ENCODE peak calls at places on chromosomes 1 and 21, in eight cellular contexts. U, C, V, L, F, T, E and X are unnamed samples.

GRCh38 chr1:89721351-89721750 is 88.4 kb downstream of the LRRC8C start:
- DNase-seq in U (no peak), C (no peak), V (peak), L (peak), F (peak), T (peak), E (no peak), X (no peak)

GRCh38 chr1:24600551-24600950 is 42.6 kb upstream of the SRRM1 start:
- DNase-seq in U (no peak), C (no peak), V (no peak), L (no peak), F (no peak), T (no peak), E (no peak), X (no peak)

GRCh38 chr1:238581332-238581731 is 690.6 kb upstream of the ZP4 start:
- DNase-seq in U (no peak), C (no peak), V (no peak), L (no peak), F (no peak), T (no peak), E (no peak), X (no peak)

GRCh38 chr21:38179504-38179900 is 77.3 kb upstream of the KCNJ15 start:
- DNase-seq in U (no peak), C (no peak), V (no peak), L (no peak), F (no peak), T (no peak), E (no peak), X (no peak)

GRCh38 chr1:231663211-231663792 is 36.7 kb downstream of the DISC1 start:
- DNase-seq in U (no peak), C (no peak), V (no peak), L (no peak), F (peak), T (peak), E (no peak), X (no peak)

GRCh38 chr1:205450448-205450847 is 5.4 kb downstream of the BLACAT1 start:
- DNase-seq in U (no peak), C (no peak), V (no peak), L (no peak), F (no peak), T (no peak), E (no peak), X (no peak)

GRCh38 chr1:54487571-54488050 is 60.4 kb upstream of the ACOT11 start:
- DNase-seq in U (no peak), C (no peak), V (no peak), L (no peak), F (no peak), T (no peak), E (peak), X (no peak)

GRCh38 chr1:164588388-164589341 is 29.7 kb downstream of the PBX1 start:
- DNase-seq in U (no peak), C (peak), V (peak), L (no peak), F (peak), T (peak), E (peak), X (peak)

GRCh38 chr1:40593449-40594186 is 62.2 kb downstream of the ZNF684 start:
- DNase-seq in U (no peak), C (no peak), V (no peak), L (peak), F (peak), T (peak), E (no peak), X (no peak)

GRCh38 chr1:36345353-36345752 is 21.9 kb upstream of the EVA1B start:
- DNase-seq in U (no peak), C (no peak), V (no peak), L (no peak), F (no peak), T (no peak), E (no peak), X (no peak)

GRCh38 chr1:162649606-162650005 is 17.3 kb downstream of the DDR2 start:
- DNase-seq in U (no peak), C (no peak), V (no peak), L (no peak), F (no peak), T (no peak), E (no peak), X (no peak)

GRCh38 chr1:36908096-36908495 is 126.2 kb downstream of the GRIK3 start:
- DNase-seq in U (no peak), C (no peak), V (no peak), L (no peak), F (no peak), T (no peak), E (no peak), X (no peak)

GRCh38 chr1:32741417-32742131 is 39.0 kb upstream of the SYNC start:
- DNase-seq in U (peak), C (peak), V (no peak), L (no peak), F (no peak), T (no peak), E (peak), X (no peak)

GRCh38 chr1:248847956-248848561 is 10.0 kb downstream of the ZNF672 start:
- DNase-seq in U (no peak), C (no peak), V (no peak), L (no peak), F (no peak), T (no peak), E (peak), X (no peak)

GRCh38 chr21:41361053-41361785 is 608 bp upstream of the MX2 start:
- DNase-seq in U (no peak), C (no peak), V (no peak), L (no peak), F (no peak), T (peak), E (no peak), X (no peak)

GRCh38 chr1:24149854-24150227 is 6.9 kb upstream of the IL22RA1 start:
- DNase-seq in U (no peak), C (no peak), V (peak), L (peak), F (peak), T (peak), E (no peak), X (no peak)

GRCh38 chr21:44767834-44768831 is 33.5 kb downstream of the UBE2G2 start:
- DNase-seq in U (no peak), C (no peak), V (no peak), L (no peak), F (no peak), T (no peak), E (peak), X (no peak)

GRCh38 chr1:226709942-226710341 is 29.1 kb downstream of the ITPKB start:
- DNase-seq in U (no peak), C (no peak), V (no peak), L (no peak), F (no peak), T (no peak), E (no peak), X (no peak)

GRCh38 chr1:11650331-11650991 is 3.8 kb downstream of the FBXO2 start:
- DNase-seq in U (peak), C (peak), V (peak), L (peak), F (peak), T (peak), E (peak), X (peak)

GRCh38 chr1:60041783-60042182 is 31.8 kb downstream of the C1orf87 start:
- DNase-seq in U (no peak), C (no peak), V (no peak), L (no peak), F (no peak), T (no peak), E (no peak), X (no peak)

GRCh38 chr1:221458430-221459156 is 283.3 kb downstream of the DUSP10 start:
- DNase-seq in U (no peak), C (no peak), V (no peak), L (no peak), F (peak), T (peak), E (no peak), X (no peak)

GRCh38 chr1:118989006-118989736 is 1.0 kb upstream of the TBX15 start:
- DNase-seq in U (no peak), C (peak), V (peak), L (no peak), F (no peak), T (no peak), E (no peak), X (no peak)

GRCh38 chr1:8908388-8909151 is 30.1 kb upstream of the ENO1 start:
- DNase-seq in U (no peak), C (no peak), V (no peak), L (no peak), F (no peak), T (peak), E (no peak), X (no peak)

GRCh38 chr1:47491341-47491753 is 53.5 kb downstream of the FOXD2 start:
- DNase-seq in U (no peak), C (no peak), V (no peak), L (no peak), F (no peak), T (no peak), E (no peak), X (no peak)

GRCh38 chr1:107530543-107530942 is 389.7 kb downstream of the NTNG1 start:
- DNase-seq in U (no peak), C (no peak), V (no peak), L (no peak), F (peak), T (no peak), E (no peak), X (no peak)

GRCh38 chr1:212967767-212968166 is 17.4 kb downstream of the VASH2 start:
- DNase-seq in U (no peak), C (peak), V (peak), L (no peak), F (peak), T (peak), E (no peak), X (peak)

GRCh38 chr21:42223826-42224575 is 5.1 kb downstream of the ABCG1 start:
- DNase-seq in U (no peak), C (no peak), V (no peak), L (no peak), F (no peak), T (no peak), E (peak), X (no peak)

GRCh38 chr21:45644041-45644906 is 749 bp downstream of the PCBP3 start:
- DNase-seq in U (no peak), C (no peak), V (no peak), L (peak), F (no peak), T (peak), E (no peak), X (no peak)

GRCh38 chr1:18936471-18936813 is 20.0 kb downstream of the IFFO2 start:
- DNase-seq in U (no peak), C (no peak), V (no peak), L (no peak), F (no peak), T (no peak), E (no peak), X (no peak)

GRCh38 chr1:54464031-54464476 is 57.9 kb upstream of the SSBP3 start:
- DNase-seq in U (no peak), C (no peak), V (no peak), L (peak), F (no peak), T (no peak), E (peak), X (no peak)

GRCh38 chr1:205434738-205435137 is 12.9 kb upstream of the LEMD1 start:
- DNase-seq in U (no peak), C (no peak), V (no peak), L (no peak), F (no peak), T (no peak), E (no peak), X (no peak)

GRCh38 chr21:46219591-46220239 is 8.9 kb downstream of the LSS start:
- DNase-seq in U (no peak), C (no peak), V (no peak), L (no peak), F (no peak), T (no peak), E (peak), X (no peak)

GRCh38 chr1:106524631-106525030 is 531.8 kb upstream of the PRMT6 start:
- DNase-seq in U (no peak), C (no peak), V (no peak), L (no peak), F (no peak), T (no peak), E (no peak), X (no peak)

GRCh38 chr1:21338568-21339401 is 48.5 kb upstream of the ECE1 start:
- DNase-seq in U (no peak), C (no peak), V (no peak), L (no peak), F (no peak), T (peak), E (no peak), X (no peak)

GRCh38 chr1:62435231-62436038 is 1.4 kb upstream of the USP1 start:
- DNase-seq in U (no peak), C (no peak), V (no peak), L (no peak), F (no peak), T (no peak), E (no peak), X (no peak)

GRCh38 chr1:199843856-199844255 is 183.7 kb upstream of the NR5A2 start:
- DNase-seq in U (no peak), C (no peak), V (peak), L (no peak), F (no peak), T (peak), E (no peak), X (no peak)

GRCh38 chr21:42846221-42846620 is 33.1 kb downstream of the WDR4 start:
- DNase-seq in U (no peak), C (no peak), V (no peak), L (no peak), F (no peak), T (no peak), E (peak), X (no peak)

GRCh38 chr1:64923294-64923718 is 43.0 kb downstream of the JAK1 start:
- DNase-seq in U (no peak), C (no peak), V (no peak), L (peak), F (peak), T (no peak), E (no peak), X (no peak)

GRCh38 chr1:240104662-240105061 is 13.0 kb downstream of the FMN2 start:
- DNase-seq in U (no peak), C (no peak), V (no peak), L (no peak), F (peak), T (no peak), E (no peak), X (no peak)

DNA sequence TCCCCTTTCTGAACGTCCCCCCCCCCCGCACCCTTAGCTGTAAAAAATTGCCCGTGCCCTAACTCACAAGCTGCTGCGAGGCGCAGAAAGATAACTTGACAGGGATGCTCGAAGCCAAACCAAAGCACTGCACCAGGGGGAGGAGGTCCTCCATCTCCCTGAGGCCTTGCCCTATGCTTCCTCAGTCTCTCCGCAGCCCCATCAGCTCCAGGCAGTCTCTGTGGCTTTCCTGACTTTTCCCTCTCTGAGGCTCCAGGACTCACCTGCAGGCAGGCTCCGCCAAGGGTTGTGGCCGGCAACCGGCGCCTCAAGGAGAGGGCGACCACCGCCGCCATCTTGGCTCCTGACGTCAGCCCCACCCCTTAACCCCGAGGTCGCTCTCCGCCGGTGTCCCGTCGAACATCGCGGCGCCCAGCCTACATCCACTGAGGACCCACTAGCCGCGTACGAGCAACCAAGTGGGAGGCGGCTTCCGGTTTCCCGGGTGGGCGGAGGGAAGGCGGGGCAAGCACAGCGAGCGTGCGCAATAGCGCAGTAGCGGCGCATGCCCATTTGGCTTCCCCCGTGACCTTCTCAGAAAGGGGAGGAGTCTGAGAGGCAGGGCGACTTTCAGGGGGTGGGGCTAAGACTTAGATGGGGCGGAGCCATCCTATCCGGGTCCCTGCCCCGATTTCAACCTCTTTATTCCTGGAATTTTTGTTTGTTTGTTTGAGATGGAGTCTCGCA is at the start of gene SDHB:
- DNase-seq in U (peak), C (peak), V (peak), L (peak), F (peak), T (peak), E (peak), X (peak)
- TF ChIP-seq CTCF in U (no peak), C (no peak), V (no peak), L (no peak), F (no peak), T (no peak), E (no peak), X (no peak)

GRCh38 chr1:41872074-41872473 is 46.6 kb downstream of the HIVEP3 start:
- DNase-seq in U (no peak), C (no peak), V (no peak), L (no peak), F (no peak), T (no peak), E (no peak), X (no peak)

GRCh38 chr1:41870076-41870562 is 48.6 kb downstream of the HIVEP3 start:
- DNase-seq in U (no peak), C (no peak), V (peak), L (peak), F (no peak), T (no peak), E (no peak), X (no peak)

GRCh38 chr1:41864471-41865040 is 54.2 kb downstream of the HIVEP3 start:
- DNase-seq in U (peak), C (no peak), V (no peak), L (no peak), F (peak), T (no peak), E (no peak), X (no peak)

GRCh38 chr1:41866285-41866684 is 52.4 kb downstream of the HIVEP3 start:
- DNase-seq in U (no peak), C (no peak), V (no peak), L (no peak), F (no peak), T (no peak), E (no peak), X (no peak)

DNA sequence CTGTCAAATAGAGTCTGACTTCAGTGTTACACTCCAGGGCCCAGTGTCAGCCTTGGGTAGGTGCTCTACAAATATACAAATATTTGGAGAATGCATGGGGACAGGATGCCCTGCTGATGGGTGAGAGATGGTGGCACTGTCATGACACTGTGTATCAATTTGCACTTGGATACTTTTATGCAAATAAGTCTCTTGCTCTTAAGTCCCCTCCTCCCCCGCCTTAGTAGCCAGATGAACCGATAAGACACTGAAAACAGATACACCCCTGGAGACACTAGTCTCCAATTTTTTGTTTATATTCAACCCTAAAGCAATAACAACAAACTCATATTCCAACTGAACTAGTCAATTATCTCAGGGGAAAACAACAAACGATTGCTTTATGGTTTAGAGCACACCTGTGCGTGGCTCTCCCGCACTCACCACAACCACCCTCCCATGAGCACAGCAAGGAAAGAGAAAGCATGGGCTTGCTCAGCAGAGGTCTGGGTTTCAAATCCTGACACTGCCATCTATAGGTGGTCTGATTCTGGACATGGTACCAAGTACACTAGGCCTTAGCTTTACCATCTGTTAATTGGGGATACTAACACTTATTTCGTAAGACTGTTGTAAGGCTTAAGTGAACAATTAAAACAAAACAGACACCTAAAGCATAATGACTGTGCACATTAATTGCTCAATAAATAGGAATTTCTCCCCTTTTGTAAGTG is 50.3 kb downstream of the HIVEP3 start:
- DNase-seq in U (no peak), C (no peak), V (no peak), L (peak), F (no peak), T (no peak), E (no peak), X (no peak)
- TF ChIP-seq CTCF in U (no peak), C (no peak), V (peak), L (peak), F (no peak), T (no peak), E (no peak), X (no peak)

GRCh38 chr1:218224101-218224500 is 61.0 kb upstream of the RRP15 start:
- DNase-seq in U (no peak), C (no peak), V (no peak), L (no peak), F (no peak), T (no peak), E (no peak), X (no peak)

GRCh38 chr1:218226005-218226404 is 59.1 kb upstream of the RRP15 start:
- DNase-seq in U (no peak), C (no peak), V (no peak), L (no peak), F (no peak), T (no peak), E (no peak), X (no peak)
- TF ChIP-seq CTCF in U (no peak), C (no peak), V (no peak), L (no peak), F (no peak), T (no peak), E (no peak), X (no peak)

GRCh38 chr1:52834798-52835197 is 7.8 kb upstream of the ZYG11A start:
- DNase-seq in U (no peak), C (no peak), V (no peak), L (no peak), F (peak), T (peak), E (no peak), X (no peak)
- TF ChIP-seq CTCF in U (no peak), C (no peak), V (no peak), L (no peak), F (no peak), T (no peak), E (no peak), X (no peak)

GRCh38 chr1:27938488-27938887 is 3.7 kb downstream of the SMPDL3B start:
- DNase-seq in U (no peak), C (no peak), V (no peak), L (no peak), F (no peak), T (no peak), E (no peak), X (no peak)
- TF ChIP-seq CTCF in U (no peak), C (no peak), V (no peak), L (no peak), F (no peak), T (no peak), E (no peak), X (no peak)

DNA sequence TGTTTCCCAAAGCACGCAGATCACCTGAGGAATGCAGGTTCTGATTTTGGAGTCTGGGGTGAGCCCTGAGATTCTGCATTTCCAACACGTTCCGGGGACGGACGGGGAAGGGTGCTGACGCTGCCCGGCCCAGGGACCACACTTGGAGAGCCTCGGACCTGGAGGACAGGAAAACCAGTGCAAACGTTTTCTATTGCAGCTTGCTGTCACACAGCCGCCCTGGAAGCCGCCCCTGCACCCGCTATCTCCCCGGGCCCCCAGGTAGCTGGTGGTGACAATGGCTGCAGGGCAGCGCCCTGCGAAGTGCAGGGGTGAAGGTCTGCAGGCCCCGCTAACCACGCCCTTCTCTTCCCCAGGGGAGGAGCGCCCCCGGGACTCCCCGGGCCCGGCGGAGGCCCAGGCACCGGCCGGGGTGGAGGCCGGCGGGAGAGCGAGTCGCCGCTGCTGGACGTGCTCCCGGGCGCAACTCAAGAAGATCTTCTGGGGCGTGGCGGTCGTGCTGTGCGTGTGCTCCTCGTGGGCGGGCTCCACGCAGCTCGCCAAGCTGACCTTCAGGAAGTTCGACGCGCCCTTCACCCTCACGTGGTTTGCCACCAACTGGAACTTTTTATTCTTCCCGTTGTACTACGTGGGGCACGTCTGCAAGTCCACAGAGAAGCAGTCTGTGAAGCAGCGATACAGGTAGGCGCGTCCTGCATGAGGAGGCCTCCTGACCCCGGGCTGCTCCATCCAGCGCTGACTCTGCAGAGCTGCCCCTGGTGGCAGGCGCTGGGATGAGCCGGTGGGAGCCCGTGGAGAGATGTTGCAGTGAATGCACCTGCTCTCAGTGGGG is 142.0 kb upstream of the COA6 start:
- DNase-seq in U (no peak), C (peak), V (no peak), L (no peak), F (no peak), T (no peak), E (no peak), X (no peak)
- TF ChIP-seq CTCF in U (no peak), C (peak), V (no peak), L (no peak), F (no peak), T (peak), E (peak), X (peak)